ENCODE peak calls at places on chromosomes 5 and 9, in six cellular contexts. One of them, this sample, is unnamed.
A peak's percentile ranks its signal among the peaks of the same experiment; 100 is the strongest.

GRCh38 chr5:10268100-10268499 is 18.0 kb downstream of the CCT5 start:
- DNase-seq in heart right ventricle: no peak
- DNase-seq in mesothelial cell of epicardium: no peak
- DNase-seq in DND-41: no peak
- DNase-seq in pancreas: no peak
- DNase-seq in lower leg skin: no peak
- DNase-seq in this sample: no peak

GRCh38 chr5:123035950-123036390 is 555 bp downstream of the PPIC start:
- DNase-seq in heart right ventricle: no peak
- DNase-seq in mesothelial cell of epicardium: peak; percentile 71
- DNase-seq in DND-41: no peak
- DNase-seq in pancreas: peak; percentile 81
- DNase-seq in lower leg skin: peak; percentile 17
- DNase-seq in this sample: no peak

GRCh38 chr9:69660304-69660703 is 11.9 kb downstream of the APBA1 start:
- DNase-seq in heart right ventricle: no peak
- DNase-seq in mesothelial cell of epicardium: no peak
- DNase-seq in DND-41: no peak
- DNase-seq in pancreas: no peak
- DNase-seq in lower leg skin: no peak
- DNase-seq in this sample: no peak

GRCh38 chr5:110092955-110093785 is 403.4 kb downstream of the MAN2A1 start:
- DNase-seq in heart right ventricle: no peak
- DNase-seq in mesothelial cell of epicardium: no peak
- DNase-seq in DND-41: no peak
- DNase-seq in pancreas: no peak
- DNase-seq in lower leg skin: no peak
- DNase-seq in this sample: no peak

GRCh38 chr5:140753561-140753960 is 32.4 kb upstream of the PCDHA1 start:
- DNase-seq in heart right ventricle: no peak
- DNase-seq in mesothelial cell of epicardium: no peak
- DNase-seq in DND-41: no peak
- DNase-seq in pancreas: no peak
- DNase-seq in lower leg skin: no peak
- DNase-seq in this sample: no peak

GRCh38 chr5:6544561-6544935 is 88.3 kb downstream of the NSUN2 start:
- DNase-seq in heart right ventricle: no peak
- DNase-seq in mesothelial cell of epicardium: peak; percentile 9
- DNase-seq in DND-41: no peak
- DNase-seq in pancreas: no peak
- DNase-seq in lower leg skin: no peak
- DNase-seq in this sample: peak; percentile 67

GRCh38 chr9:133839822-133840329 is 101.7 kb upstream of the SARDH start:
- DNase-seq in heart right ventricle: no peak
- DNase-seq in mesothelial cell of epicardium: no peak
- DNase-seq in DND-41: no peak
- DNase-seq in pancreas: no peak
- DNase-seq in lower leg skin: no peak
- DNase-seq in this sample: no peak

GRCh38 chr5:16152601-16153568 is 26.7 kb downstream of the MARCHF11 start:
- DNase-seq in heart right ventricle: no peak
- DNase-seq in mesothelial cell of epicardium: no peak
- DNase-seq in DND-41: no peak
- DNase-seq in pancreas: no peak
- DNase-seq in lower leg skin: no peak
- DNase-seq in this sample: no peak

GRCh38 chr5:40915341-40915926 is 6.1 kb downstream of the C7 start:
- DNase-seq in heart right ventricle: no peak
- DNase-seq in mesothelial cell of epicardium: no peak
- DNase-seq in DND-41: no peak
- DNase-seq in pancreas: no peak
- DNase-seq in lower leg skin: no peak
- DNase-seq in this sample: no peak

GRCh38 chr9:20022410-20022809 is 233.6 kb upstream of the SLC24A2 start:
- DNase-seq in heart right ventricle: no peak
- DNase-seq in mesothelial cell of epicardium: no peak
- DNase-seq in DND-41: no peak
- DNase-seq in pancreas: no peak
- DNase-seq in lower leg skin: no peak
- DNase-seq in this sample: no peak

GRCh38 chr5:61881821-61882220 is 424.2 kb upstream of the KIF2A start:
- DNase-seq in heart right ventricle: no peak
- DNase-seq in mesothelial cell of epicardium: no peak
- DNase-seq in DND-41: no peak
- DNase-seq in pancreas: no peak
- DNase-seq in lower leg skin: no peak
- DNase-seq in this sample: no peak

GRCh38 chr5:41809128-41809527 is 61.1 kb downstream of the OXCT1 start:
- DNase-seq in heart right ventricle: no peak
- DNase-seq in mesothelial cell of epicardium: no peak
- DNase-seq in DND-41: no peak
- DNase-seq in pancreas: no peak
- DNase-seq in lower leg skin: no peak
- DNase-seq in this sample: no peak

GRCh38 chr5:68593211-68593701 is 377.7 kb downstream of the PIK3R1 start:
- DNase-seq in heart right ventricle: no peak
- DNase-seq in mesothelial cell of epicardium: no peak
- DNase-seq in DND-41: no peak
- DNase-seq in pancreas: no peak
- DNase-seq in lower leg skin: no peak
- DNase-seq in this sample: no peak

GRCh38 chr5:124744170-124744911 is 2.1 kb downstream of the ZNF608 start:
- DNase-seq in heart right ventricle: peak; percentile 59
- DNase-seq in mesothelial cell of epicardium: no peak
- DNase-seq in DND-41: no peak
- DNase-seq in pancreas: peak; percentile 77
- DNase-seq in lower leg skin: no peak
- DNase-seq in this sample: no peak

GRCh38 chr9:110114888-110115259 is 93.1 kb downstream of the C9orf152 start:
- DNase-seq in heart right ventricle: no peak
- DNase-seq in mesothelial cell of epicardium: no peak
- DNase-seq in DND-41: no peak
- DNase-seq in pancreas: no peak
- DNase-seq in lower leg skin: no peak
- DNase-seq in this sample: no peak

GRCh38 chr5:36882250-36882649 is 5.7 kb downstream of the NIPBL start:
- DNase-seq in heart right ventricle: no peak
- DNase-seq in mesothelial cell of epicardium: no peak
- DNase-seq in DND-41: no peak
- DNase-seq in pancreas: no peak
- DNase-seq in lower leg skin: no peak
- DNase-seq in this sample: no peak

GRCh38 chr9:96222132-96222531 is 79.8 kb downstream of the HSD17B3 start:
- DNase-seq in heart right ventricle: no peak
- DNase-seq in mesothelial cell of epicardium: no peak
- DNase-seq in DND-41: no peak
- DNase-seq in pancreas: no peak
- DNase-seq in lower leg skin: no peak
- DNase-seq in this sample: no peak

GRCh38 chr9:15417626-15418025 is 5.0 kb upstream of the SNAPC3 start:
- DNase-seq in heart right ventricle: no peak
- DNase-seq in mesothelial cell of epicardium: no peak
- DNase-seq in DND-41: no peak
- DNase-seq in pancreas: no peak
- DNase-seq in lower leg skin: no peak
- DNase-seq in this sample: no peak

GRCh38 chr9:82601272-82601835 is 461.6 kb downstream of the RASEF start:
- DNase-seq in heart right ventricle: no peak
- DNase-seq in mesothelial cell of epicardium: no peak
- DNase-seq in DND-41: no peak
- DNase-seq in pancreas: no peak
- DNase-seq in lower leg skin: no peak
- DNase-seq in this sample: no peak

GRCh38 chr5:179865471-179866240 is 7.0 kb upstream of the MRNIP start:
- DNase-seq in heart right ventricle: no peak
- DNase-seq in mesothelial cell of epicardium: no peak
- DNase-seq in DND-41: no peak
- DNase-seq in pancreas: peak; percentile 47
- DNase-seq in lower leg skin: no peak
- DNase-seq in this sample: no peak

GRCh38 chr9:130884542-130885421 is 11.8 kb downstream of the QRFP start:
- DNase-seq in heart right ventricle: no peak
- DNase-seq in mesothelial cell of epicardium: no peak
- DNase-seq in DND-41: no peak
- DNase-seq in pancreas: no peak
- DNase-seq in lower leg skin: no peak
- DNase-seq in this sample: no peak

GRCh38 chr9:8823131-8823895 is 1023.7 kb upstream of the DMAC1 start:
- DNase-seq in heart right ventricle: no peak
- DNase-seq in mesothelial cell of epicardium: no peak
- DNase-seq in DND-41: no peak
- DNase-seq in pancreas: no peak
- DNase-seq in lower leg skin: no peak
- DNase-seq in this sample: no peak

GRCh38 chr5:21661129-21661528 is 1192.0 kb downstream of the CDH12 start:
- DNase-seq in heart right ventricle: no peak
- DNase-seq in mesothelial cell of epicardium: no peak
- DNase-seq in DND-41: no peak
- DNase-seq in pancreas: no peak
- DNase-seq in lower leg skin: no peak
- DNase-seq in this sample: no peak

GRCh38 chr9:94018628-94019027 is 63.5 kb upstream of the BARX1 start:
- DNase-seq in heart right ventricle: no peak
- DNase-seq in mesothelial cell of epicardium: no peak
- DNase-seq in DND-41: no peak
- DNase-seq in pancreas: no peak
- DNase-seq in lower leg skin: no peak
- DNase-seq in this sample: no peak

GRCh38 chr5:22473865-22474264 is 379.3 kb downstream of the CDH12 start:
- DNase-seq in heart right ventricle: no peak
- DNase-seq in mesothelial cell of epicardium: no peak
- DNase-seq in DND-41: no peak
- DNase-seq in pancreas: no peak
- DNase-seq in lower leg skin: no peak
- DNase-seq in this sample: no peak

GRCh38 chr9:135339378-135339973 is 140.1 kb upstream of the PPP1R26 start:
- DNase-seq in heart right ventricle: no peak
- DNase-seq in mesothelial cell of epicardium: no peak
- DNase-seq in DND-41: no peak
- DNase-seq in pancreas: peak; percentile 43
- DNase-seq in lower leg skin: no peak
- DNase-seq in this sample: no peak

GRCh38 chr9:91992636-91993035 is 42.6 kb upstream of the ROR2 start:
- DNase-seq in heart right ventricle: no peak
- DNase-seq in mesothelial cell of epicardium: no peak
- DNase-seq in DND-41: no peak
- DNase-seq in pancreas: no peak
- DNase-seq in lower leg skin: peak; percentile 25
- DNase-seq in this sample: peak; percentile 48

GRCh38 chr5:89399553-89399952 is 516.6 kb upstream of the MEF2C start:
- DNase-seq in heart right ventricle: no peak
- DNase-seq in mesothelial cell of epicardium: no peak
- DNase-seq in DND-41: no peak
- DNase-seq in pancreas: no peak
- DNase-seq in lower leg skin: no peak
- DNase-seq in this sample: no peak

GRCh38 chr5:152730176-152730575 is 325.1 kb upstream of the NMUR2 start:
- DNase-seq in heart right ventricle: no peak
- DNase-seq in mesothelial cell of epicardium: no peak
- DNase-seq in DND-41: no peak
- DNase-seq in pancreas: no peak
- DNase-seq in lower leg skin: no peak
- DNase-seq in this sample: no peak
- TF ChIP-seq CTCF in heart right ventricle: no peak
- TF ChIP-seq CTCF in mesothelial cell of epicardium: no peak
- TF ChIP-seq CTCF in DND-41: no peak
- TF ChIP-seq CTCF in pancreas: no peak
- TF ChIP-seq CTCF in lower leg skin: no peak
- TF ChIP-seq CTCF in this sample: no peak

DNA sequence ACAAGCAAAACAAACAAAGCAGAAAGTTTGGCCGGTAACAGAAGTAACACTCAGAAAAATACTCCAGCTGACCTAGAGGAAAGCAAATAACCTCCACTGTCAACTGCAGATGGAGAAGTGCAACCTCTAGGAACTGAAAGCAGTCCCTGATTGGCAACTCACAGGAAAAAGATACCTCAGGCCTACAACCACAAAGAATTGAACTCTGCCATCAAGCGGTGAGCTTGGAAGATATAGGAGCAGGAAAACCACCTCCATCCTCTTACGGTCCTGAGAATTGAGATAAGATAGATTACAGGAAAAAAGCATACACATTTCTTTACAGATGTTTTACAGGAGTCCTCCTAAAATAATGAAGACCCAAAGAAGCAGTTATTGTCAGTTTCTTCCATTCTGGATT is 184.5 kb downstream of the PDZD2 start:
- DNase-seq in heart right ventricle: no peak
- DNase-seq in mesothelial cell of epicardium: no peak
- DNase-seq in DND-41: no peak
- DNase-seq in pancreas: no peak
- DNase-seq in lower leg skin: no peak
- DNase-seq in this sample: no peak
- TF ChIP-seq CTCF in heart right ventricle: no peak
- TF ChIP-seq CTCF in mesothelial cell of epicardium: no peak
- TF ChIP-seq CTCF in DND-41: no peak
- TF ChIP-seq CTCF in pancreas: no peak
- TF ChIP-seq CTCF in lower leg skin: no peak
- TF ChIP-seq CTCF in this sample: no peak

DNA sequence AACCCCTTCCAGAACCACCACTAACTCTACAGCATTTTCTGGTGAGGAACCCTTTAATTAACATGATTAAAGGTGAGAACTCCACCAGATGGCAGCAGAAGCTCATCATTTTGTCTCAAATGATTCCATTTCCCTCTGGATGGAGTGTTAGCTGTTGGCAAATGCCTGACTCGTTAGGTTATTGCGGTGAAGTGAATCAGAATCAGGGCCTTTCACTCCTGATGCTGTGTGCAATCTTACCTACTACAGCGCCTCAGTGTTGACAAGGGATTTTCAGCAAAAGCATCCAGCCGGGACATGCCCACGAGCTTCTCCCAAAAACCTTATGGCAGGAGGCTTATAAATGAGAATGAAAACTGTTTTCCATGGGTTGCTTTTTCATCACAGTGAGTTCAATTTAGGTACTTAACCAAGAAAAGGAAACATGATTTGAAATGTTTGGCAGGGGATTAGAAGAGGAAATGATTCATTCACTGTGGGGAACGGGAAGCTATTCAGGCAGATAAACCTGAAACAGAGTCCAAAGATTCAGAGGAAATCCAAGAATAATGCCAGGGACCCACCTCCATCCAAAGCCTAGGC is 48.0 kb upstream of the CAST start:
- DNase-seq in heart right ventricle: no peak
- DNase-seq in mesothelial cell of epicardium: peak; percentile 54
- DNase-seq in DND-41: peak; percentile 40
- DNase-seq in pancreas: no peak
- DNase-seq in lower leg skin: peak; percentile 71
- DNase-seq in this sample: no peak
- TF ChIP-seq CTCF in heart right ventricle: peak; percentile 65
- TF ChIP-seq CTCF in mesothelial cell of epicardium: peak; percentile 60
- TF ChIP-seq CTCF in DND-41: peak; percentile 67
- TF ChIP-seq CTCF in pancreas: no peak
- TF ChIP-seq CTCF in lower leg skin: no peak
- TF ChIP-seq CTCF in this sample: peak; percentile 78

DNA sequence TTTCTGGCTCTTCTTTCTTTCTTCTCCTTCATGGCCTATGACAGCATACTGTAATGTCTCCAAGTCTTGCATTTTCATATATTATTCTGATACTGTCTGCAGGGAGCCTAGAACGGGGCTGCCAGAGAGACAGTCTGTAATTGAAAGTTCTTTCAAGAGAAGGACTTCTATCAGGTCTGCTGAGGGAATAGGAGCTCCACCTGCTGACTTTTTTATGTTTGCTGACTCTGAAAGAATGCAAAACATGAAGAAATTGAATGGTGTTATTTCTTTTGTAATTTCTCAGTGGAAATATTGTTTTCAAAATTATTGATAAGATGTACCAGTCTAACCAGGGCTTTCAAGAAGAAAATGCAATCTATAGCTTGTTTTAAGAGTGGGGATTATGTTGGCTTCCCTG is 121.9 kb upstream of the RFX3 start:
- DNase-seq in heart right ventricle: no peak
- DNase-seq in mesothelial cell of epicardium: no peak
- DNase-seq in DND-41: no peak
- DNase-seq in pancreas: no peak
- DNase-seq in lower leg skin: no peak
- DNase-seq in this sample: no peak
- TF ChIP-seq CTCF in heart right ventricle: no peak
- TF ChIP-seq CTCF in mesothelial cell of epicardium: no peak
- TF ChIP-seq CTCF in DND-41: peak; percentile 12
- TF ChIP-seq CTCF in pancreas: no peak
- TF ChIP-seq CTCF in lower leg skin: no peak
- TF ChIP-seq CTCF in this sample: no peak